ENCODE peak calls at places on chromosomes 4 and X, in six cellular contexts. One of them, this sample, is unnamed.

GRCh38 chrX:43357741-43358140 is 298.4 kb upstream of the MAOA start:
- DNase-seq in CD4-positive, alpha-beta T cell: no peak
- DNase-seq in cerebellum: no peak
- DNase-seq in activated T-helper 9 cell treated with anti-CD3 and anti-CD28 coated beads, Interleukin-2, amount 50 U/mL, for 16 hours: no peak
- DNase-seq in fibroblast of the conjunctiva: no peak
- DNase-seq in GM20000: no peak
- DNase-seq in this sample: no peak

GRCh38 chrX:15664487-15665444 is at the start of gene CLTRN:
- DNase-seq in CD4-positive, alpha-beta T cell: no peak
- DNase-seq in cerebellum: no peak
- DNase-seq in activated T-helper 9 cell treated with anti-CD3 and anti-CD28 coated beads, Interleukin-2, amount 50 U/mL, for 16 hours: no peak
- DNase-seq in fibroblast of the conjunctiva: no peak
- DNase-seq in GM20000: no peak
- DNase-seq in this sample: no peak

GRCh38 chr4:86582453-86582852 is 11.7 kb upstream of the PTPN13 start:
- DNase-seq in CD4-positive, alpha-beta T cell: no peak
- DNase-seq in cerebellum: no peak
- DNase-seq in activated T-helper 9 cell treated with anti-CD3 and anti-CD28 coated beads, Interleukin-2, amount 50 U/mL, for 16 hours: no peak
- DNase-seq in fibroblast of the conjunctiva: no peak
- DNase-seq in GM20000: no peak
- DNase-seq in this sample: no peak

GRCh38 chrX:30153881-30154260 is 61.5 kb upstream of the MAGEB2 start:
- DNase-seq in CD4-positive, alpha-beta T cell: no peak
- DNase-seq in cerebellum: no peak
- DNase-seq in activated T-helper 9 cell treated with anti-CD3 and anti-CD28 coated beads, Interleukin-2, amount 50 U/mL, for 16 hours: no peak
- DNase-seq in fibroblast of the conjunctiva: no peak
- DNase-seq in GM20000: no peak
- DNase-seq in this sample: peak; percentile 63

GRCh38 chr4:52914051-52914605 is 52.0 kb downstream of the RASL11B start:
- DNase-seq in CD4-positive, alpha-beta T cell: no peak
- DNase-seq in cerebellum: peak; percentile 31
- DNase-seq in activated T-helper 9 cell treated with anti-CD3 and anti-CD28 coated beads, Interleukin-2, amount 50 U/mL, for 16 hours: no peak
- DNase-seq in fibroblast of the conjunctiva: no peak
- DNase-seq in GM20000: no peak
- DNase-seq in this sample: peak; percentile 38

GRCh38 chrX:149720021-149720689 is 8.3 kb downstream of the MAGEA11 start:
- DNase-seq in CD4-positive, alpha-beta T cell: no peak
- DNase-seq in cerebellum: no peak
- DNase-seq in activated T-helper 9 cell treated with anti-CD3 and anti-CD28 coated beads, Interleukin-2, amount 50 U/mL, for 16 hours: no peak
- DNase-seq in fibroblast of the conjunctiva: no peak
- DNase-seq in GM20000: no peak
- DNase-seq in this sample: no peak

GRCh38 chr4:67531349-67531748 is 14.0 kb downstream of the CENPC start:
- DNase-seq in CD4-positive, alpha-beta T cell: no peak
- DNase-seq in cerebellum: no peak
- DNase-seq in activated T-helper 9 cell treated with anti-CD3 and anti-CD28 coated beads, Interleukin-2, amount 50 U/mL, for 16 hours: no peak
- DNase-seq in fibroblast of the conjunctiva: no peak
- DNase-seq in GM20000: no peak
- DNase-seq in this sample: no peak

GRCh38 chrX:107758231-107758766 is 17.3 kb downstream of the TSC22D3 start:
- DNase-seq in CD4-positive, alpha-beta T cell: no peak
- DNase-seq in cerebellum: no peak
- DNase-seq in activated T-helper 9 cell treated with anti-CD3 and anti-CD28 coated beads, Interleukin-2, amount 50 U/mL, for 16 hours: no peak
- DNase-seq in fibroblast of the conjunctiva: no peak
- DNase-seq in GM20000: no peak
- DNase-seq in this sample: no peak

GRCh38 chr4:156790866-156791265 is 180.7 kb downstream of the PDGFC start:
- DNase-seq in CD4-positive, alpha-beta T cell: no peak
- DNase-seq in cerebellum: no peak
- DNase-seq in activated T-helper 9 cell treated with anti-CD3 and anti-CD28 coated beads, Interleukin-2, amount 50 U/mL, for 16 hours: no peak
- DNase-seq in fibroblast of the conjunctiva: no peak
- DNase-seq in GM20000: no peak
- DNase-seq in this sample: peak; percentile 76

GRCh38 chr4:13984996-13985780 is 357.7 kb upstream of the BOD1L1 start:
- DNase-seq in CD4-positive, alpha-beta T cell: no peak
- DNase-seq in cerebellum: no peak
- DNase-seq in activated T-helper 9 cell treated with anti-CD3 and anti-CD28 coated beads, Interleukin-2, amount 50 U/mL, for 16 hours: no peak
- DNase-seq in fibroblast of the conjunctiva: peak; percentile 70
- DNase-seq in GM20000: no peak
- DNase-seq in this sample: peak; percentile 62

GRCh38 chr4:2570551-2571222 is 34.2 kb downstream of the FAM193A start:
- DNase-seq in CD4-positive, alpha-beta T cell: peak; percentile 27
- DNase-seq in cerebellum: no peak
- DNase-seq in activated T-helper 9 cell treated with anti-CD3 and anti-CD28 coated beads, Interleukin-2, amount 50 U/mL, for 16 hours: peak; percentile 21
- DNase-seq in fibroblast of the conjunctiva: no peak
- DNase-seq in GM20000: peak; percentile 75
- DNase-seq in this sample: no peak

GRCh38 chr4:156169861-156170260 is 216.2 kb upstream of the CTSO start:
- DNase-seq in CD4-positive, alpha-beta T cell: no peak
- DNase-seq in cerebellum: no peak
- DNase-seq in activated T-helper 9 cell treated with anti-CD3 and anti-CD28 coated beads, Interleukin-2, amount 50 U/mL, for 16 hours: no peak
- DNase-seq in fibroblast of the conjunctiva: no peak
- DNase-seq in GM20000: no peak
- DNase-seq in this sample: no peak

GRCh38 chr4:41256740-41257256 is at the start of gene UCHL1:
- DNase-seq in CD4-positive, alpha-beta T cell: no peak
- DNase-seq in cerebellum: peak; percentile 81
- DNase-seq in activated T-helper 9 cell treated with anti-CD3 and anti-CD28 coated beads, Interleukin-2, amount 50 U/mL, for 16 hours: peak; percentile 1
- DNase-seq in fibroblast of the conjunctiva: peak; percentile 87
- DNase-seq in GM20000: peak; percentile 30
- DNase-seq in this sample: peak; percentile 93

GRCh38 chrX:107574054-107574683 is 54.1 kb upstream of the PRPS1 start:
- DNase-seq in CD4-positive, alpha-beta T cell: no peak
- DNase-seq in cerebellum: no peak
- DNase-seq in activated T-helper 9 cell treated with anti-CD3 and anti-CD28 coated beads, Interleukin-2, amount 50 U/mL, for 16 hours: no peak
- DNase-seq in fibroblast of the conjunctiva: peak; percentile 18
- DNase-seq in GM20000: no peak
- DNase-seq in this sample: peak; percentile 60

GRCh38 chr4:157076578-157076947 is 613 bp downstream of the GLRB start:
- DNase-seq in CD4-positive, alpha-beta T cell: no peak
- DNase-seq in cerebellum: peak; percentile 43
- DNase-seq in activated T-helper 9 cell treated with anti-CD3 and anti-CD28 coated beads, Interleukin-2, amount 50 U/mL, for 16 hours: no peak
- DNase-seq in fibroblast of the conjunctiva: no peak
- DNase-seq in GM20000: peak; percentile 21
- DNase-seq in this sample: no peak

GRCh38 chrX:154544885-154545284 is 1.8 kb downstream of the G6PD start:
- DNase-seq in CD4-positive, alpha-beta T cell: no peak
- DNase-seq in cerebellum: no peak
- DNase-seq in activated T-helper 9 cell treated with anti-CD3 and anti-CD28 coated beads, Interleukin-2, amount 50 U/mL, for 16 hours: no peak
- DNase-seq in fibroblast of the conjunctiva: no peak
- DNase-seq in GM20000: no peak
- DNase-seq in this sample: no peak

GRCh38 chr4:4839471-4839810 is 20.0 kb upstream of the MSX1 start:
- DNase-seq in CD4-positive, alpha-beta T cell: no peak
- DNase-seq in cerebellum: no peak
- DNase-seq in activated T-helper 9 cell treated with anti-CD3 and anti-CD28 coated beads, Interleukin-2, amount 50 U/mL, for 16 hours: no peak
- DNase-seq in fibroblast of the conjunctiva: no peak
- DNase-seq in GM20000: no peak
- DNase-seq in this sample: no peak

GRCh38 chrX:152299787-152300186 is 151.3 kb downstream of the GABRA3 start:
- DNase-seq in CD4-positive, alpha-beta T cell: no peak
- DNase-seq in cerebellum: no peak
- DNase-seq in activated T-helper 9 cell treated with anti-CD3 and anti-CD28 coated beads, Interleukin-2, amount 50 U/mL, for 16 hours: no peak
- DNase-seq in fibroblast of the conjunctiva: no peak
- DNase-seq in GM20000: no peak
- DNase-seq in this sample: no peak

GRCh38 chr4:140151700-140152014 is 2.3 kb downstream of the MAML3 start:
- DNase-seq in CD4-positive, alpha-beta T cell: peak; percentile 58
- DNase-seq in cerebellum: peak; percentile 90
- DNase-seq in activated T-helper 9 cell treated with anti-CD3 and anti-CD28 coated beads, Interleukin-2, amount 50 U/mL, for 16 hours: no peak
- DNase-seq in fibroblast of the conjunctiva: no peak
- DNase-seq in GM20000: no peak
- DNase-seq in this sample: peak; percentile 77

GRCh38 chr4:143700420-143701352 is at the start of gene FREM3:
- DNase-seq in CD4-positive, alpha-beta T cell: no peak
- DNase-seq in cerebellum: no peak
- DNase-seq in activated T-helper 9 cell treated with anti-CD3 and anti-CD28 coated beads, Interleukin-2, amount 50 U/mL, for 16 hours: no peak
- DNase-seq in fibroblast of the conjunctiva: no peak
- DNase-seq in GM20000: no peak
- DNase-seq in this sample: peak; percentile 11

GRCh38 chr4:41154814-41155177 is 59.5 kb downstream of the APBB2 start:
- DNase-seq in CD4-positive, alpha-beta T cell: no peak
- DNase-seq in cerebellum: no peak
- DNase-seq in activated T-helper 9 cell treated with anti-CD3 and anti-CD28 coated beads, Interleukin-2, amount 50 U/mL, for 16 hours: no peak
- DNase-seq in fibroblast of the conjunctiva: no peak
- DNase-seq in GM20000: no peak
- DNase-seq in this sample: no peak